ENCODE peak calls at places on chromosomes 2 and 18, in ten cellular contexts. One of them, this sample, is unnamed.
A peak's percentile ranks its signal among the peaks of the same experiment; 100 is the strongest.

GRCh38 chr18:25557006-25557405 is 205.0 kb upstream of the ZNF521 start:
- ATAC-seq in HepG2: no peak
- ATAC-seq in activated naive CD8-positive, alpha-beta T cell treated with anti-CD3 and anti-CD28 coated beads, Interleukin-2, amount 10 ng/mL, durations not matched to agents 7 days and 5 days: no peak
- ATAC-seq in sciatic nerve: no peak
- ATAC-seq in CD8-positive, alpha-beta T cell: no peak
- ATAC-seq in CD4-positive, alpha-beta T cell: no peak
- ATAC-seq in activated T-helper 17 cell treated with anti-CD3 and anti-CD28 coated beads, Interleukin-2, amount 50 U/mL, for 72 hours: no peak
- ATAC-seq in CD4-positive, CD25-positive, alpha-beta regulatory T cell: no peak
- ATAC-seq in activated CD8-positive, alpha-beta memory T cell treated with anti-CD3 and anti-CD28 coated beads, Interleukin-2, amount 10 ng/mL, durations not matched to agents 7 days and 5 days: no peak
- ATAC-seq in upper lobe of right lung: peak; percentile 71
- ATAC-seq in this sample: no peak

GRCh38 chr2:20542761-20543578 is 96.1 kb downstream of the RHOB start:
- ATAC-seq in HepG2: no peak
- ATAC-seq in activated naive CD8-positive, alpha-beta T cell treated with anti-CD3 and anti-CD28 coated beads, Interleukin-2, amount 10 ng/mL, durations not matched to agents 7 days and 5 days: no peak
- ATAC-seq in sciatic nerve: peak; percentile 3
- ATAC-seq in CD8-positive, alpha-beta T cell: no peak
- ATAC-seq in CD4-positive, alpha-beta T cell: no peak
- ATAC-seq in activated T-helper 17 cell treated with anti-CD3 and anti-CD28 coated beads, Interleukin-2, amount 50 U/mL, for 72 hours: no peak
- ATAC-seq in CD4-positive, CD25-positive, alpha-beta regulatory T cell: no peak
- ATAC-seq in activated CD8-positive, alpha-beta memory T cell treated with anti-CD3 and anti-CD28 coated beads, Interleukin-2, amount 10 ng/mL, durations not matched to agents 7 days and 5 days: no peak
- ATAC-seq in upper lobe of right lung: no peak
- ATAC-seq in this sample: no peak

GRCh38 chr18:59566507-59566906 is 130.7 kb downstream of the CCBE1 start:
- ATAC-seq in HepG2: no peak
- ATAC-seq in activated naive CD8-positive, alpha-beta T cell treated with anti-CD3 and anti-CD28 coated beads, Interleukin-2, amount 10 ng/mL, durations not matched to agents 7 days and 5 days: no peak
- ATAC-seq in sciatic nerve: no peak
- ATAC-seq in CD8-positive, alpha-beta T cell: no peak
- ATAC-seq in CD4-positive, alpha-beta T cell: no peak
- ATAC-seq in activated T-helper 17 cell treated with anti-CD3 and anti-CD28 coated beads, Interleukin-2, amount 50 U/mL, for 72 hours: no peak
- ATAC-seq in CD4-positive, CD25-positive, alpha-beta regulatory T cell: no peak
- ATAC-seq in activated CD8-positive, alpha-beta memory T cell treated with anti-CD3 and anti-CD28 coated beads, Interleukin-2, amount 10 ng/mL, durations not matched to agents 7 days and 5 days: no peak
- ATAC-seq in upper lobe of right lung: peak; percentile 12
- ATAC-seq in this sample: no peak

GRCh38 chr2:67560818-67561221 is 163.7 kb downstream of the ETAA1 start:
- ATAC-seq in HepG2: no peak
- ATAC-seq in activated naive CD8-positive, alpha-beta T cell treated with anti-CD3 and anti-CD28 coated beads, Interleukin-2, amount 10 ng/mL, durations not matched to agents 7 days and 5 days: no peak
- ATAC-seq in sciatic nerve: no peak
- ATAC-seq in CD8-positive, alpha-beta T cell: no peak
- ATAC-seq in CD4-positive, alpha-beta T cell: no peak
- ATAC-seq in activated T-helper 17 cell treated with anti-CD3 and anti-CD28 coated beads, Interleukin-2, amount 50 U/mL, for 72 hours: no peak
- ATAC-seq in CD4-positive, CD25-positive, alpha-beta regulatory T cell: no peak
- ATAC-seq in activated CD8-positive, alpha-beta memory T cell treated with anti-CD3 and anti-CD28 coated beads, Interleukin-2, amount 10 ng/mL, durations not matched to agents 7 days and 5 days: no peak
- ATAC-seq in upper lobe of right lung: no peak
- ATAC-seq in this sample: no peak

GRCh38 chr18:74546751-74547530 is 12.6 kb downstream of the CNDP1 start:
- ATAC-seq in HepG2: no peak
- ATAC-seq in activated naive CD8-positive, alpha-beta T cell treated with anti-CD3 and anti-CD28 coated beads, Interleukin-2, amount 10 ng/mL, durations not matched to agents 7 days and 5 days: no peak
- ATAC-seq in sciatic nerve: peak; percentile 76
- ATAC-seq in CD8-positive, alpha-beta T cell: no peak
- ATAC-seq in CD4-positive, alpha-beta T cell: no peak
- ATAC-seq in activated T-helper 17 cell treated with anti-CD3 and anti-CD28 coated beads, Interleukin-2, amount 50 U/mL, for 72 hours: no peak
- ATAC-seq in CD4-positive, CD25-positive, alpha-beta regulatory T cell: no peak
- ATAC-seq in activated CD8-positive, alpha-beta memory T cell treated with anti-CD3 and anti-CD28 coated beads, Interleukin-2, amount 10 ng/mL, durations not matched to agents 7 days and 5 days: no peak
- ATAC-seq in upper lobe of right lung: peak; percentile 8
- ATAC-seq in this sample: no peak

GRCh38 chr2:286774-287392 is 1.0 kb downstream of the ALKAL2 start:
- ATAC-seq in HepG2: peak; percentile 3
- ATAC-seq in activated naive CD8-positive, alpha-beta T cell treated with anti-CD3 and anti-CD28 coated beads, Interleukin-2, amount 10 ng/mL, durations not matched to agents 7 days and 5 days: no peak
- ATAC-seq in sciatic nerve: no peak
- ATAC-seq in CD8-positive, alpha-beta T cell: no peak
- ATAC-seq in CD4-positive, alpha-beta T cell: no peak
- ATAC-seq in activated T-helper 17 cell treated with anti-CD3 and anti-CD28 coated beads, Interleukin-2, amount 50 U/mL, for 72 hours: no peak
- ATAC-seq in CD4-positive, CD25-positive, alpha-beta regulatory T cell: no peak
- ATAC-seq in activated CD8-positive, alpha-beta memory T cell treated with anti-CD3 and anti-CD28 coated beads, Interleukin-2, amount 10 ng/mL, durations not matched to agents 7 days and 5 days: no peak
- ATAC-seq in upper lobe of right lung: no peak
- ATAC-seq in this sample: no peak

GRCh38 chr18:10194592-10194991 is 259.8 kb upstream of the APCDD1 start:
- ATAC-seq in HepG2: peak; percentile 56
- ATAC-seq in activated naive CD8-positive, alpha-beta T cell treated with anti-CD3 and anti-CD28 coated beads, Interleukin-2, amount 10 ng/mL, durations not matched to agents 7 days and 5 days: no peak
- ATAC-seq in sciatic nerve: peak; percentile 58
- ATAC-seq in CD8-positive, alpha-beta T cell: no peak
- ATAC-seq in CD4-positive, alpha-beta T cell: no peak
- ATAC-seq in activated T-helper 17 cell treated with anti-CD3 and anti-CD28 coated beads, Interleukin-2, amount 50 U/mL, for 72 hours: no peak
- ATAC-seq in CD4-positive, CD25-positive, alpha-beta regulatory T cell: no peak
- ATAC-seq in activated CD8-positive, alpha-beta memory T cell treated with anti-CD3 and anti-CD28 coated beads, Interleukin-2, amount 10 ng/mL, durations not matched to agents 7 days and 5 days: no peak
- ATAC-seq in upper lobe of right lung: no peak
- ATAC-seq in this sample: no peak

GRCh38 chr2:216905649-216906048 is 45.8 kb upstream of the TNP1 start:
- ATAC-seq in HepG2: no peak
- ATAC-seq in activated naive CD8-positive, alpha-beta T cell treated with anti-CD3 and anti-CD28 coated beads, Interleukin-2, amount 10 ng/mL, durations not matched to agents 7 days and 5 days: no peak
- ATAC-seq in sciatic nerve: no peak
- ATAC-seq in CD8-positive, alpha-beta T cell: no peak
- ATAC-seq in CD4-positive, alpha-beta T cell: no peak
- ATAC-seq in activated T-helper 17 cell treated with anti-CD3 and anti-CD28 coated beads, Interleukin-2, amount 50 U/mL, for 72 hours: no peak
- ATAC-seq in CD4-positive, CD25-positive, alpha-beta regulatory T cell: no peak
- ATAC-seq in activated CD8-positive, alpha-beta memory T cell treated with anti-CD3 and anti-CD28 coated beads, Interleukin-2, amount 10 ng/mL, durations not matched to agents 7 days and 5 days: no peak
- ATAC-seq in upper lobe of right lung: no peak
- ATAC-seq in this sample: no peak

GRCh38 chr18:73235491-73235890 is 367.7 kb upstream of the NETO1 start:
- ATAC-seq in HepG2: no peak
- ATAC-seq in activated naive CD8-positive, alpha-beta T cell treated with anti-CD3 and anti-CD28 coated beads, Interleukin-2, amount 10 ng/mL, durations not matched to agents 7 days and 5 days: no peak
- ATAC-seq in sciatic nerve: no peak
- ATAC-seq in CD8-positive, alpha-beta T cell: no peak
- ATAC-seq in CD4-positive, alpha-beta T cell: no peak
- ATAC-seq in activated T-helper 17 cell treated with anti-CD3 and anti-CD28 coated beads, Interleukin-2, amount 50 U/mL, for 72 hours: peak; percentile 29
- ATAC-seq in CD4-positive, CD25-positive, alpha-beta regulatory T cell: no peak
- ATAC-seq in activated CD8-positive, alpha-beta memory T cell treated with anti-CD3 and anti-CD28 coated beads, Interleukin-2, amount 10 ng/mL, durations not matched to agents 7 days and 5 days: no peak
- ATAC-seq in upper lobe of right lung: peak; percentile 95
- ATAC-seq in this sample: peak; percentile 81

GRCh38 chr2:160581035-160581434 is 87.4 kb upstream of the RBMS1 start:
- ATAC-seq in HepG2: no peak
- ATAC-seq in activated naive CD8-positive, alpha-beta T cell treated with anti-CD3 and anti-CD28 coated beads, Interleukin-2, amount 10 ng/mL, durations not matched to agents 7 days and 5 days: no peak
- ATAC-seq in sciatic nerve: no peak
- ATAC-seq in CD8-positive, alpha-beta T cell: no peak
- ATAC-seq in CD4-positive, alpha-beta T cell: no peak
- ATAC-seq in activated T-helper 17 cell treated with anti-CD3 and anti-CD28 coated beads, Interleukin-2, amount 50 U/mL, for 72 hours: no peak
- ATAC-seq in CD4-positive, CD25-positive, alpha-beta regulatory T cell: no peak
- ATAC-seq in activated CD8-positive, alpha-beta memory T cell treated with anti-CD3 and anti-CD28 coated beads, Interleukin-2, amount 10 ng/mL, durations not matched to agents 7 days and 5 days: no peak
- ATAC-seq in upper lobe of right lung: no peak
- ATAC-seq in this sample: no peak

GRCh38 chr2:144924827-144925226 is 404.9 kb upstream of the ZEB2 start:
- ATAC-seq in HepG2: no peak
- ATAC-seq in activated naive CD8-positive, alpha-beta T cell treated with anti-CD3 and anti-CD28 coated beads, Interleukin-2, amount 10 ng/mL, durations not matched to agents 7 days and 5 days: no peak
- ATAC-seq in sciatic nerve: no peak
- ATAC-seq in CD8-positive, alpha-beta T cell: no peak
- ATAC-seq in CD4-positive, alpha-beta T cell: no peak
- ATAC-seq in activated T-helper 17 cell treated with anti-CD3 and anti-CD28 coated beads, Interleukin-2, amount 50 U/mL, for 72 hours: no peak
- ATAC-seq in CD4-positive, CD25-positive, alpha-beta regulatory T cell: no peak
- ATAC-seq in activated CD8-positive, alpha-beta memory T cell treated with anti-CD3 and anti-CD28 coated beads, Interleukin-2, amount 10 ng/mL, durations not matched to agents 7 days and 5 days: no peak
- ATAC-seq in upper lobe of right lung: no peak
- ATAC-seq in this sample: no peak

GRCh38 chr2:7524211-7524594 is 607.0 kb downstream of the RNF144A start:
- ATAC-seq in HepG2: no peak
- ATAC-seq in activated naive CD8-positive, alpha-beta T cell treated with anti-CD3 and anti-CD28 coated beads, Interleukin-2, amount 10 ng/mL, durations not matched to agents 7 days and 5 days: no peak
- ATAC-seq in sciatic nerve: no peak
- ATAC-seq in CD8-positive, alpha-beta T cell: no peak
- ATAC-seq in CD4-positive, alpha-beta T cell: no peak
- ATAC-seq in activated T-helper 17 cell treated with anti-CD3 and anti-CD28 coated beads, Interleukin-2, amount 50 U/mL, for 72 hours: peak; percentile 58
- ATAC-seq in CD4-positive, CD25-positive, alpha-beta regulatory T cell: no peak
- ATAC-seq in activated CD8-positive, alpha-beta memory T cell treated with anti-CD3 and anti-CD28 coated beads, Interleukin-2, amount 10 ng/mL, durations not matched to agents 7 days and 5 days: peak; percentile 32
- ATAC-seq in upper lobe of right lung: no peak
- ATAC-seq in this sample: no peak

GRCh38 chr2:48860391-48860790 is 104.9 kb upstream of the LHCGR start:
- ATAC-seq in HepG2: no peak
- ATAC-seq in activated naive CD8-positive, alpha-beta T cell treated with anti-CD3 and anti-CD28 coated beads, Interleukin-2, amount 10 ng/mL, durations not matched to agents 7 days and 5 days: no peak
- ATAC-seq in sciatic nerve: no peak
- ATAC-seq in CD8-positive, alpha-beta T cell: no peak
- ATAC-seq in CD4-positive, alpha-beta T cell: no peak
- ATAC-seq in activated T-helper 17 cell treated with anti-CD3 and anti-CD28 coated beads, Interleukin-2, amount 50 U/mL, for 72 hours: no peak
- ATAC-seq in CD4-positive, CD25-positive, alpha-beta regulatory T cell: no peak
- ATAC-seq in activated CD8-positive, alpha-beta memory T cell treated with anti-CD3 and anti-CD28 coated beads, Interleukin-2, amount 10 ng/mL, durations not matched to agents 7 days and 5 days: no peak
- ATAC-seq in upper lobe of right lung: no peak
- ATAC-seq in this sample: no peak

GRCh38 chr2:202105025-202105424 is 32.0 kb downstream of the KIAA2012 start:
- ATAC-seq in HepG2: no peak
- ATAC-seq in activated naive CD8-positive, alpha-beta T cell treated with anti-CD3 and anti-CD28 coated beads, Interleukin-2, amount 10 ng/mL, durations not matched to agents 7 days and 5 days: no peak
- ATAC-seq in sciatic nerve: no peak
- ATAC-seq in CD8-positive, alpha-beta T cell: no peak
- ATAC-seq in CD4-positive, alpha-beta T cell: no peak
- ATAC-seq in activated T-helper 17 cell treated with anti-CD3 and anti-CD28 coated beads, Interleukin-2, amount 50 U/mL, for 72 hours: no peak
- ATAC-seq in CD4-positive, CD25-positive, alpha-beta regulatory T cell: no peak
- ATAC-seq in activated CD8-positive, alpha-beta memory T cell treated with anti-CD3 and anti-CD28 coated beads, Interleukin-2, amount 10 ng/mL, durations not matched to agents 7 days and 5 days: no peak
- ATAC-seq in upper lobe of right lung: no peak
- ATAC-seq in this sample: no peak

GRCh38 chr2:161905389-161906046 is 168.5 kb downstream of the DPP4 start:
- ATAC-seq in HepG2: no peak
- ATAC-seq in activated naive CD8-positive, alpha-beta T cell treated with anti-CD3 and anti-CD28 coated beads, Interleukin-2, amount 10 ng/mL, durations not matched to agents 7 days and 5 days: no peak
- ATAC-seq in sciatic nerve: no peak
- ATAC-seq in CD8-positive, alpha-beta T cell: peak; percentile 69
- ATAC-seq in CD4-positive, alpha-beta T cell: peak; percentile 14
- ATAC-seq in activated T-helper 17 cell treated with anti-CD3 and anti-CD28 coated beads, Interleukin-2, amount 50 U/mL, for 72 hours: peak; percentile 93
- ATAC-seq in CD4-positive, CD25-positive, alpha-beta regulatory T cell: peak; percentile 24
- ATAC-seq in activated CD8-positive, alpha-beta memory T cell treated with anti-CD3 and anti-CD28 coated beads, Interleukin-2, amount 10 ng/mL, durations not matched to agents 7 days and 5 days: peak; percentile 53
- ATAC-seq in upper lobe of right lung: no peak
- ATAC-seq in this sample: peak; percentile 48

GRCh38 chr2:168443818-168444217 is 12.3 kb upstream of the CERS6 start:
- ATAC-seq in HepG2: peak; percentile 74
- ATAC-seq in activated naive CD8-positive, alpha-beta T cell treated with anti-CD3 and anti-CD28 coated beads, Interleukin-2, amount 10 ng/mL, durations not matched to agents 7 days and 5 days: no peak
- ATAC-seq in sciatic nerve: no peak
- ATAC-seq in CD8-positive, alpha-beta T cell: no peak
- ATAC-seq in CD4-positive, alpha-beta T cell: no peak
- ATAC-seq in activated T-helper 17 cell treated with anti-CD3 and anti-CD28 coated beads, Interleukin-2, amount 50 U/mL, for 72 hours: no peak
- ATAC-seq in CD4-positive, CD25-positive, alpha-beta regulatory T cell: no peak
- ATAC-seq in activated CD8-positive, alpha-beta memory T cell treated with anti-CD3 and anti-CD28 coated beads, Interleukin-2, amount 10 ng/mL, durations not matched to agents 7 days and 5 days: no peak
- ATAC-seq in upper lobe of right lung: no peak
- ATAC-seq in this sample: no peak

GRCh38 chr18:73688851-73689659 is 458.6 kb downstream of the FBXO15 start:
- ATAC-seq in HepG2: no peak
- ATAC-seq in activated naive CD8-positive, alpha-beta T cell treated with anti-CD3 and anti-CD28 coated beads, Interleukin-2, amount 10 ng/mL, durations not matched to agents 7 days and 5 days: no peak
- ATAC-seq in sciatic nerve: no peak
- ATAC-seq in CD8-positive, alpha-beta T cell: no peak
- ATAC-seq in CD4-positive, alpha-beta T cell: no peak
- ATAC-seq in activated T-helper 17 cell treated with anti-CD3 and anti-CD28 coated beads, Interleukin-2, amount 50 U/mL, for 72 hours: no peak
- ATAC-seq in CD4-positive, CD25-positive, alpha-beta regulatory T cell: no peak
- ATAC-seq in activated CD8-positive, alpha-beta memory T cell treated with anti-CD3 and anti-CD28 coated beads, Interleukin-2, amount 10 ng/mL, durations not matched to agents 7 days and 5 days: no peak
- ATAC-seq in upper lobe of right lung: no peak
- ATAC-seq in this sample: peak; percentile 57

GRCh38 chr2:183269956-183270355 is 145.7 kb downstream of the NUP35 start:
- ATAC-seq in HepG2: no peak
- ATAC-seq in activated naive CD8-positive, alpha-beta T cell treated with anti-CD3 and anti-CD28 coated beads, Interleukin-2, amount 10 ng/mL, durations not matched to agents 7 days and 5 days: no peak
- ATAC-seq in sciatic nerve: no peak
- ATAC-seq in CD8-positive, alpha-beta T cell: no peak
- ATAC-seq in CD4-positive, alpha-beta T cell: no peak
- ATAC-seq in activated T-helper 17 cell treated with anti-CD3 and anti-CD28 coated beads, Interleukin-2, amount 50 U/mL, for 72 hours: no peak
- ATAC-seq in CD4-positive, CD25-positive, alpha-beta regulatory T cell: no peak
- ATAC-seq in activated CD8-positive, alpha-beta memory T cell treated with anti-CD3 and anti-CD28 coated beads, Interleukin-2, amount 10 ng/mL, durations not matched to agents 7 days and 5 days: no peak
- ATAC-seq in upper lobe of right lung: no peak
- ATAC-seq in this sample: no peak

GRCh38 chr2:33375054-33375453 is 101.4 kb upstream of the RASGRP3 start:
- ATAC-seq in HepG2: no peak
- ATAC-seq in activated naive CD8-positive, alpha-beta T cell treated with anti-CD3 and anti-CD28 coated beads, Interleukin-2, amount 10 ng/mL, durations not matched to agents 7 days and 5 days: no peak
- ATAC-seq in sciatic nerve: peak; percentile 7
- ATAC-seq in CD8-positive, alpha-beta T cell: no peak
- ATAC-seq in CD4-positive, alpha-beta T cell: no peak
- ATAC-seq in activated T-helper 17 cell treated with anti-CD3 and anti-CD28 coated beads, Interleukin-2, amount 50 U/mL, for 72 hours: no peak
- ATAC-seq in CD4-positive, CD25-positive, alpha-beta regulatory T cell: no peak
- ATAC-seq in activated CD8-positive, alpha-beta memory T cell treated with anti-CD3 and anti-CD28 coated beads, Interleukin-2, amount 10 ng/mL, durations not matched to agents 7 days and 5 days: no peak
- ATAC-seq in upper lobe of right lung: no peak
- ATAC-seq in this sample: no peak

GRCh38 chr18:37570336-37570930 is 4.8 kb upstream of the CELF4 start:
- ATAC-seq in HepG2: no peak
- ATAC-seq in activated naive CD8-positive, alpha-beta T cell treated with anti-CD3 and anti-CD28 coated beads, Interleukin-2, amount 10 ng/mL, durations not matched to agents 7 days and 5 days: no peak
- ATAC-seq in sciatic nerve: no peak
- ATAC-seq in CD8-positive, alpha-beta T cell: no peak
- ATAC-seq in CD4-positive, alpha-beta T cell: no peak
- ATAC-seq in activated T-helper 17 cell treated with anti-CD3 and anti-CD28 coated beads, Interleukin-2, amount 50 U/mL, for 72 hours: no peak
- ATAC-seq in CD4-positive, CD25-positive, alpha-beta regulatory T cell: no peak
- ATAC-seq in activated CD8-positive, alpha-beta memory T cell treated with anti-CD3 and anti-CD28 coated beads, Interleukin-2, amount 10 ng/mL, durations not matched to agents 7 days and 5 days: no peak
- ATAC-seq in upper lobe of right lung: no peak
- ATAC-seq in this sample: no peak

GRCh38 chr2:184410160-184410559 is 188.2 kb upstream of the ZNF804A start:
- ATAC-seq in HepG2: no peak
- ATAC-seq in activated naive CD8-positive, alpha-beta T cell treated with anti-CD3 and anti-CD28 coated beads, Interleukin-2, amount 10 ng/mL, durations not matched to agents 7 days and 5 days: no peak
- ATAC-seq in sciatic nerve: no peak
- ATAC-seq in CD8-positive, alpha-beta T cell: no peak
- ATAC-seq in CD4-positive, alpha-beta T cell: no peak
- ATAC-seq in activated T-helper 17 cell treated with anti-CD3 and anti-CD28 coated beads, Interleukin-2, amount 50 U/mL, for 72 hours: no peak
- ATAC-seq in CD4-positive, CD25-positive, alpha-beta regulatory T cell: no peak
- ATAC-seq in activated CD8-positive, alpha-beta memory T cell treated with anti-CD3 and anti-CD28 coated beads, Interleukin-2, amount 10 ng/mL, durations not matched to agents 7 days and 5 days: no peak
- ATAC-seq in upper lobe of right lung: no peak
- ATAC-seq in this sample: no peak

GRCh38 chr2:144162652-144163051 is 357.3 kb downstream of the ZEB2 start:
- ATAC-seq in HepG2: peak; percentile 84
- ATAC-seq in activated naive CD8-positive, alpha-beta T cell treated with anti-CD3 and anti-CD28 coated beads, Interleukin-2, amount 10 ng/mL, durations not matched to agents 7 days and 5 days: peak; percentile 74
- ATAC-seq in sciatic nerve: no peak
- ATAC-seq in CD8-positive, alpha-beta T cell: peak; percentile 87
- ATAC-seq in CD4-positive, alpha-beta T cell: peak; percentile 66
- ATAC-seq in activated T-helper 17 cell treated with anti-CD3 and anti-CD28 coated beads, Interleukin-2, amount 50 U/mL, for 72 hours: peak; percentile 72
- ATAC-seq in CD4-positive, CD25-positive, alpha-beta regulatory T cell: no peak
- ATAC-seq in activated CD8-positive, alpha-beta memory T cell treated with anti-CD3 and anti-CD28 coated beads, Interleukin-2, amount 10 ng/mL, durations not matched to agents 7 days and 5 days: peak; percentile 47
- ATAC-seq in upper lobe of right lung: peak; percentile 76
- ATAC-seq in this sample: peak; percentile 71

GRCh38 chr2:26072925-26073768 is 39.3 kb downstream of the RAB10 start:
- ATAC-seq in HepG2: peak; percentile 80
- ATAC-seq in activated naive CD8-positive, alpha-beta T cell treated with anti-CD3 and anti-CD28 coated beads, Interleukin-2, amount 10 ng/mL, durations not matched to agents 7 days and 5 days: no peak
- ATAC-seq in sciatic nerve: no peak
- ATAC-seq in CD8-positive, alpha-beta T cell: no peak
- ATAC-seq in CD4-positive, alpha-beta T cell: no peak
- ATAC-seq in activated T-helper 17 cell treated with anti-CD3 and anti-CD28 coated beads, Interleukin-2, amount 50 U/mL, for 72 hours: no peak
- ATAC-seq in CD4-positive, CD25-positive, alpha-beta regulatory T cell: no peak
- ATAC-seq in activated CD8-positive, alpha-beta memory T cell treated with anti-CD3 and anti-CD28 coated beads, Interleukin-2, amount 10 ng/mL, durations not matched to agents 7 days and 5 days: no peak
- ATAC-seq in upper lobe of right lung: peak; percentile 34
- ATAC-seq in this sample: no peak

GRCh38 chr2:11919953-11920352 is 173.5 kb downstream of the LPIN1 start:
- ATAC-seq in HepG2: no peak
- ATAC-seq in activated naive CD8-positive, alpha-beta T cell treated with anti-CD3 and anti-CD28 coated beads, Interleukin-2, amount 10 ng/mL, durations not matched to agents 7 days and 5 days: no peak
- ATAC-seq in sciatic nerve: no peak
- ATAC-seq in CD8-positive, alpha-beta T cell: no peak
- ATAC-seq in CD4-positive, alpha-beta T cell: no peak
- ATAC-seq in activated T-helper 17 cell treated with anti-CD3 and anti-CD28 coated beads, Interleukin-2, amount 50 U/mL, for 72 hours: no peak
- ATAC-seq in CD4-positive, CD25-positive, alpha-beta regulatory T cell: no peak
- ATAC-seq in activated CD8-positive, alpha-beta memory T cell treated with anti-CD3 and anti-CD28 coated beads, Interleukin-2, amount 10 ng/mL, durations not matched to agents 7 days and 5 days: no peak
- ATAC-seq in upper lobe of right lung: no peak
- ATAC-seq in this sample: no peak

GRCh38 chr2:152326710-152327109 is 8.3 kb upstream of the FMNL2 start:
- ATAC-seq in HepG2: no peak
- ATAC-seq in activated naive CD8-positive, alpha-beta T cell treated with anti-CD3 and anti-CD28 coated beads, Interleukin-2, amount 10 ng/mL, durations not matched to agents 7 days and 5 days: no peak
- ATAC-seq in sciatic nerve: no peak
- ATAC-seq in CD8-positive, alpha-beta T cell: no peak
- ATAC-seq in CD4-positive, alpha-beta T cell: no peak
- ATAC-seq in activated T-helper 17 cell treated with anti-CD3 and anti-CD28 coated beads, Interleukin-2, amount 50 U/mL, for 72 hours: no peak
- ATAC-seq in CD4-positive, CD25-positive, alpha-beta regulatory T cell: no peak
- ATAC-seq in activated CD8-positive, alpha-beta memory T cell treated with anti-CD3 and anti-CD28 coated beads, Interleukin-2, amount 10 ng/mL, durations not matched to agents 7 days and 5 days: no peak
- ATAC-seq in upper lobe of right lung: no peak
- ATAC-seq in this sample: no peak

GRCh38 chr2:68418855-68419254 is 48.2 kb downstream of the FBXO48 start:
- ATAC-seq in HepG2: peak; percentile 66
- ATAC-seq in activated naive CD8-positive, alpha-beta T cell treated with anti-CD3 and anti-CD28 coated beads, Interleukin-2, amount 10 ng/mL, durations not matched to agents 7 days and 5 days: no peak
- ATAC-seq in sciatic nerve: no peak
- ATAC-seq in CD8-positive, alpha-beta T cell: no peak
- ATAC-seq in CD4-positive, alpha-beta T cell: no peak
- ATAC-seq in activated T-helper 17 cell treated with anti-CD3 and anti-CD28 coated beads, Interleukin-2, amount 50 U/mL, for 72 hours: no peak
- ATAC-seq in CD4-positive, CD25-positive, alpha-beta regulatory T cell: no peak
- ATAC-seq in activated CD8-positive, alpha-beta memory T cell treated with anti-CD3 and anti-CD28 coated beads, Interleukin-2, amount 10 ng/mL, durations not matched to agents 7 days and 5 days: no peak
- ATAC-seq in upper lobe of right lung: no peak
- ATAC-seq in this sample: peak; percentile 53

GRCh38 chr2:120609826-120610395 is 125.8 kb upstream of the GLI2 start:
- ATAC-seq in HepG2: no peak
- ATAC-seq in activated naive CD8-positive, alpha-beta T cell treated with anti-CD3 and anti-CD28 coated beads, Interleukin-2, amount 10 ng/mL, durations not matched to agents 7 days and 5 days: no peak
- ATAC-seq in sciatic nerve: no peak
- ATAC-seq in CD8-positive, alpha-beta T cell: no peak
- ATAC-seq in CD4-positive, alpha-beta T cell: no peak
- ATAC-seq in activated T-helper 17 cell treated with anti-CD3 and anti-CD28 coated beads, Interleukin-2, amount 50 U/mL, for 72 hours: no peak
- ATAC-seq in CD4-positive, CD25-positive, alpha-beta regulatory T cell: no peak
- ATAC-seq in activated CD8-positive, alpha-beta memory T cell treated with anti-CD3 and anti-CD28 coated beads, Interleukin-2, amount 10 ng/mL, durations not matched to agents 7 days and 5 days: no peak
- ATAC-seq in upper lobe of right lung: no peak
- ATAC-seq in this sample: no peak

GRCh38 chr2:49715597-49715996 is 561.3 kb upstream of the FSHR start:
- ATAC-seq in HepG2: no peak
- ATAC-seq in activated naive CD8-positive, alpha-beta T cell treated with anti-CD3 and anti-CD28 coated beads, Interleukin-2, amount 10 ng/mL, durations not matched to agents 7 days and 5 days: no peak
- ATAC-seq in sciatic nerve: no peak
- ATAC-seq in CD8-positive, alpha-beta T cell: no peak
- ATAC-seq in CD4-positive, alpha-beta T cell: no peak
- ATAC-seq in activated T-helper 17 cell treated with anti-CD3 and anti-CD28 coated beads, Interleukin-2, amount 50 U/mL, for 72 hours: no peak
- ATAC-seq in CD4-positive, CD25-positive, alpha-beta regulatory T cell: no peak
- ATAC-seq in activated CD8-positive, alpha-beta memory T cell treated with anti-CD3 and anti-CD28 coated beads, Interleukin-2, amount 10 ng/mL, durations not matched to agents 7 days and 5 days: no peak
- ATAC-seq in upper lobe of right lung: no peak
- ATAC-seq in this sample: no peak

This sample was measured in stimulated activated memory B cell treated with anti-CD40 and anti-IgM and Interleukin-4, amounts not matched to agents 10 μg/mL and 1 μg/mL and 100 μg/mL, for 72 hours.